ENCODE peak calls at places on chromosome 14, in five cellular contexts. M is iPS DF 6.9, Q is fibroblast of pulmonary artery, K is right lobe of liver, W is HuH-7. O is an unnamed sample.

GRCh38 chr14:58488550-58488949 is 61.0 kb downstream of the KIAA0586 start:
- DNase-seq in M (no peak), Q (peak), W (no peak), K (no peak), O (peak)

GRCh38 chr14:96863327-96863985 is 66.3 kb downstream of the VRK1 start:
- DNase-seq in Q (no peak), M (no peak), K (no peak), W (no peak), O (no peak)

GRCh38 chr14:92724516-92725340 is 23.7 kb downstream of the LGMN start:
- DNase-seq in M (no peak), W (peak), Q (peak), K (no peak), O (no peak)

GRCh38 chr14:67420102-67420739 is 8.3 kb upstream of the PLEK2 start:
- DNase-seq in K (no peak), W (peak), M (no peak), Q (no peak), O (no peak)

GRCh38 chr14:64841772-64842490 is 37.8 kb downstream of the SPTB start:
- DNase-seq in Q (no peak), K (no peak), M (no peak), W (no peak), O (no peak)

GRCh38 chr14:104582649-104583048 is 3.1 kb downstream of the C14orf180 start:
- DNase-seq in W (no peak), Q (no peak), K (no peak), M (no peak), O (no peak)

GRCh38 chr14:34063470-34064164 is 112.7 kb upstream of the EGLN3 start:
- DNase-seq in M (no peak), Q (no peak), K (no peak), W (no peak), O (no peak)

GRCh38 chr14:95067526-95067925 is 89.8 kb downstream of the DICER1 start:
- DNase-seq in Q (no peak), K (no peak), W (no peak), M (no peak), O (no peak)

GRCh38 chr14:106694638-106695393 is 1168.4 kb downstream of the TMEM121 start:
- DNase-seq in W (no peak), Q (no peak), M (no peak), K (no peak), O (no peak)

GRCh38 chr14:86153480-86153879 is 623.5 kb downstream of the FLRT2 start:
- DNase-seq in Q (no peak), M (no peak), K (no peak), W (no peak), O (no peak)

GRCh38 chr14:101623685-101624444 is 62.6 kb downstream of the DIO3 start:
- DNase-seq in M (no peak), Q (no peak), W (no peak), K (no peak), O (no peak)

GRCh38 chr14:85421166-85421877 is 108.6 kb upstream of the FLRT2 start:
- DNase-seq in M (no peak), K (no peak), Q (peak), W (no peak), O (peak)

O was measured in brain microvascular endothelial cell.